ENCODE peak calls at places on chromosome 20, in four cellular contexts. U is lower lobe of right lung, S is brain microvascular endothelial cell, N is retinal pigment epithelial cell. Q is an unnamed sample.

GRCh38 chr20:14950633-14951032 is 613.2 kb upstream of the FLRT3 start:
- DNase-seq in U (no peak), S (no peak), N (no peak), Q (no peak)

GRCh38 chr20:19300395-19300794 is 88.0 kb downstream of the SLC24A3 start:
- DNase-seq in U (no peak), S (no peak), N (no peak), Q (no peak)

GRCh38 chr20:64035933-64036345 is at the start of gene C20orf204:
- DNase-seq in U (no peak), S (no peak), N (no peak), Q (no peak)

GRCh38 chr20:32028647-32029372 is 18.6 kb downstream of the CCM2L start:
- DNase-seq in U (no peak), S (no peak), N (no peak), Q (no peak)

GRCh38 chr20:49562341-49563014 is 5.5 kb downstream of the PTGIS start:
- DNase-seq in U (no peak), S (peak; percentile 77), N (peak; percentile 39), Q (no peak)

GRCh38 chr20:49690899-49691620 is 22.6 kb downstream of the B4GALT5 start:
- DNase-seq in U (no peak), S (peak; percentile 76), N (peak; percentile 43), Q (no peak)

GRCh38 chr20:33211817-33212424 is 5.2 kb upstream of the BPIFA3 start:
- DNase-seq in U (peak; percentile 58), S (peak; percentile 34), N (peak; percentile 31), Q (peak; percentile 5)

GRCh38 chr20:53434662-53435061 is 159.0 kb downstream of the ZNF217 start:
- DNase-seq in U (no peak), S (no peak), N (no peak), Q (no peak)

GRCh38 chr20:33202451-33202850 is 14.7 kb upstream of the BPIFA3 start:
- DNase-seq in U (no peak), S (no peak), N (no peak), Q (no peak)

GRCh38 chr20:10596726-10597125 is 77.1 kb downstream of the JAG1 start:
- DNase-seq in U (no peak), S (peak; percentile 88), N (no peak), Q (no peak)

GRCh38 chr20:63698739-63699465 is 2.5 kb downstream of the TNFRSF6B start:
- DNase-seq in U (peak; percentile 47), S (peak; percentile 86), N (peak; percentile 34), Q (peak; percentile 75)

DNA sequence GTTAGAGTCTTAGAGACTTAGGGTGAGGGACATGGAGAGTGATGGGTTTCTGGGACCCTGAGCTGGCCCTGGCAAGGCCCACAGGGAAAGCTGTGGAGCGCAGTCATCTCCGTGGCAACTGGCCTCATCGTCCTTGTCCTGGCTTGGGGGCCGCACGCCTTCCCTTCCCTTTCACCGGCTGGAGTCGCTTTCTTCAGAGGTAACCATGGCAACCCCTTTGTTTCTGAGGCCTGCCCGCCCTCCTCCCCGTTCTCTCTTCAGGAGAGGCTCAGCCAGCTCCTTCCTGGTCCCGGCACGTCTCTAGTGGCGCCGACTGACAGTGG is 1.7 kb upstream of the OSBPL2 start:
- DNase-seq in U (no peak), S (no peak), N (no peak), Q (no peak)
- TF ChIP-seq CTCF in U (no peak), S (no peak), N (no peak), Q (no peak)

GRCh38 chr20:22459754-22460153 is 124.6 kb downstream of the FOXA2 start:
- DNase-seq in U (no peak), S (no peak), N (no peak), Q (no peak)

GRCh38 chr20:22456109-22456508 is 128.3 kb downstream of the FOXA2 start:
- DNase-seq in U (no peak), S (no peak), N (no peak), Q (no peak)

GRCh38 chr20:22460803-22461202 is 123.6 kb downstream of the FOXA2 start:
- DNase-seq in U (no peak), S (no peak), N (no peak), Q (no peak)

GRCh38 chr20:22462975-22463914 is 121.1 kb downstream of the FOXA2 start:
- DNase-seq in U (no peak), S (no peak), N (no peak), Q (no peak)

GRCh38 chr20:22460231-22460630 is 124.1 kb downstream of the FOXA2 start:
- DNase-seq in U (no peak), S (no peak), N (no peak), Q (no peak)
- H3K4me3 ChIP-seq in U (no peak overlapping the region), S (no peak overlapping the region), N (no peak overlapping the region), Q (no peak overlapping the region)

DNA sequence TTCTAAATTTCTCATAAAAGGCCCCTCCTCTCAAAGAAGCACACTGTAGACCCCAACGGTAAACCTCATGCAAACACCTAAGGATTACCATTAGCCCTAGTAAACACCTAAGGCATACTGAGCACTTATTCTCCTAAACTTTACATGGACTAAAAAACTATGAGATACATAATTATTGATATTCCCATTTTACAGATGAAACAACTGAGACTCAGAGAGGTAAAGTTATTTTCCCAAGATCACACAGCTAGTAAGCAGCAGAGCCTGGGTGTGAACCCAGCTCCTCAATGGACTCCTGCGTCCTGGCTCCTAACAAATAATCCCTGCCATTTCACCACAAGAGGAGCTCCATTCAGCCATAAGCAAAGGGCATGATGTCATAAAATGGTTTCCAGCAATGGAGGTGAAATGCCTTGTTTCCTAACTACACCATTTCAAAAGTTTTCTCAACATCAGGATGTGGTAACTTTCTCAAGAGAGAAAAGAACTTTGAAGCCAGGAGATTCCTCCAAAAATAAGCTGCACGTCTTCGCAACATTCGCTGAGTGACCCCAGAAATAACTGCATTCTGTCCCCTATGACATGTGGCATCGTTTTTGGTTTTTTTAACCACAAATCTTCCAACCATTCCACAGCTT is 4.1 kb downstream of the ATP9A start:
- DNase-seq in U (no peak), S (no peak), N (no peak), Q (no peak)
- TF ChIP-seq CTCF in U (no peak), S (no peak), N (no peak), Q (no peak)

GRCh38 chr20:21396921-21397340 is 395 bp downstream of the NKX2-4 start:
- DNase-seq in U (no peak), S (no peak), N (no peak), Q (no peak)
- H3K4me3 ChIP-seq in U (peak overlapping the region; percentile 26), S (no peak overlapping the region), N (no peak overlapping the region), Q (no peak overlapping the region)

DNA sequence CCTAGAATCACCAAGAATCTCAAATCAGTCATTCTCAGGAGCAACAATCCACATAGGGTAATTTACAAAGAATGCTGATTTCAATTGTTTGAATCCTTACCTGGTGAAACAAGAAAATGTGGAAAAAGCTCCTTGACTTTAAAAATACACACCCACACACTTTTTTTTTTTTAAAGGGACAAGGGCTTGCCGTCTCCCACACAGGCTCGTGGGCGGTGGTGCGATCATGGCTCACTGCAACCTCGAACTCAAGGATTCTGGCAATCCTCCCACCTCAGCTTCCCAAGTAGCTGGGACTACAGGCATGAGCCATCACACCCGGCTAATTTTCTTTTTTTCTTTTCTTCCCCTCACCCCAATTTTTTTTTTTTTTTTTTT is 30.7 kb downstream of the PARD6B start:
- DNase-seq in U (no peak), S (no peak), N (no peak), Q (no peak)
- TF ChIP-seq CTCF in U (no peak), S (no peak), N (no peak), Q (no peak)

DNA sequence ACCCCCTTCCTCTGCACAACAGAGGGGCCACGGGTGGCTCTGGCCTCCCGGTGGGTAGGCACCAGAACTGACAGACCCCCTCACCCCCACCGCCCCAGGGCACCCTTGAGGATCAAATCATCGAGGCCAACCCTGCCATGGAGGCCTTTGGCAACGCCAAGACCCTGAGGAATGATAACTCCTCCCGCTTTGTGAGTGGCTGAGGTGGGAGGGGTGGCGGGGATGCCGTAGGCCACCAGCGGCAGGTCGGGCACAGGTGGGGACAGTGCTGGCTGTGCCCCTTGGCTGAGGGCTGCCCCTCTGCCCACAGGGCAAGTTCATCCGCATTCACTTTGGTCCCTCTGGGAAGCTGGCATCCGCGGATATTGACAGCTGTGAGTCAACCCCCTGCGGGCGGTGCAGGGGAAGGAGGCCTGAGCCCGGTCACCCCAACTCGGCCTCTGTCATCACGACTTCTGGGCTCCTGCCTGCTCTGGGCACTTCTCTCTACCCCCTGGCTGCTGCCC is 29.1 kb downstream of the MYH7B start:
- DNase-seq in U (no peak), S (no peak), N (no peak), Q (no peak)
- H3K4me3 ChIP-seq in U (no peak overlapping the region), S (no peak overlapping the region), N (no peak overlapping the region), Q (no peak overlapping the region)

DNA sequence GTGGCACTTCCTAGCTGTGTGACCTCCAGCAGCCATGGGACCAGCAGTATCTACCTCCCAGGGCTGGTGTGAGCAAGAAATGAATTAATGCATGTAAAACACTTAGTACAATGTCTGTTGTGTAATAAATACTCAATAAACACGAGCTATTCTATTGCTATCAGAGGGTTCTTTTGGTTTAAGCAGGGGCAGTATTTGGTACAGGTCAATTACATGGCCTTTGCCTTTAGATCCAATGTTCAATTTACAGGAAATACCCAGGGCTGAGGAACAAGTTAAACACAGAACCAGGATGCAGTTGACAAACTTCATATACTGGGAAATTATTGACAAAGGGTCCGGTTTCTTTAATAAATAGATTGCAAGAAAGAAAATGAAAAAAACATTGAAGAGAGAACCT is 2.9 kb downstream of the TGM2 start:
- DNase-seq in U (no peak), S (no peak), N (no peak), Q (no peak)
- TF ChIP-seq CTCF in U (no peak), S (no peak), N (no peak), Q (no peak)

GRCh38 chr20:3727333-3728035 is 5.0 kb upstream of the HSPA12B start:
- DNase-seq in U (no peak), S (no peak), N (no peak), Q (no peak)
- H3K4me3 ChIP-seq in U (no peak overlapping the region), S (no peak overlapping the region), N (no peak overlapping the region), Q (no peak overlapping the region)

GRCh38 chr20:24963672-24964517 is 14.8 kb downstream of the CST7 start:
- DNase-seq in U (peak; percentile 29), S (no peak), N (no peak), Q (no peak)

GRCh38 chr20:24961384-24962181 is 12.5 kb downstream of the CST7 start:
- DNase-seq in U (peak; percentile 14), S (no peak), N (no peak), Q (no peak)

GRCh38 chr20:24960861-24961260 is 11.8 kb downstream of the CST7 start:
- DNase-seq in U (no peak), S (no peak), N (no peak), Q (no peak)

GRCh38 chr20:24962182-24962492 is 13.1 kb downstream of the CST7 start:
- DNase-seq in U (peak; percentile 10), S (no peak), N (no peak), Q (no peak)

GRCh38 chr20:24962510-24962909 is 13.4 kb downstream of the CST7 start:
- DNase-seq in U (no peak), S (no peak), N (no peak), Q (no peak)
- TF ChIP-seq CTCF in U (no peak), S (no peak), N (no peak), Q (no peak)

GRCh38 chr20:62550087-62550565 is 74.3 kb upstream of the GATA5 start:
- DNase-seq in U (no peak), S (no peak), N (no peak), Q (no peak)
- H3K4me3 ChIP-seq in U (peak overlapping the region; percentile 37), S (no peak overlapping the region), N (no peak overlapping the region), Q (no peak overlapping the region)